ENCODE peak calls at places on chromosomes 1 and 21, in four cellular contexts. P is astrocyte of the spinal cord; D is WTC11; I is CD4-positive, alpha-beta T cell. V is an unnamed sample.

GRCh38 chr21:16588433-16588860 is 858.7 kb downstream of the USP25 start:
- DNase-seq in D (peak; percentile 45), P (peak; percentile 81), I (no peak), V (peak; percentile 48)

GRCh38 chr1:173903827-173904226 is 13.3 kb downstream of the SERPINC1 start:
- DNase-seq in D (no peak), P (no peak), I (no peak), V (no peak)

GRCh38 chr1:43354936-43355335 is 3.8 kb upstream of the CDC20 start:
- DNase-seq in D (no peak), I (no peak), P (peak; percentile 26), V (no peak)

GRCh38 chr1:13836136-13836535 is 136.1 kb downstream of the PRDM2 start:
- DNase-seq in P (no peak), D (no peak), I (no peak), V (no peak)

GRCh38 chr21:34526618-34527290 is 14.7 kb upstream of the KCNE1 start:
- DNase-seq in I (no peak), P (peak; percentile 100), D (peak; percentile 42), V (peak; percentile 18)

GRCh38 chr1:62271932-62272728 is 47.1 kb downstream of the KANK4 start:
- DNase-seq in P (no peak), D (no peak), I (peak; percentile 49), V (no peak)

GRCh38 chr1:180178511-180179161 is 24.0 kb downstream of the QSOX1 start:
- DNase-seq in I (peak; percentile 75), D (peak; percentile 83), P (peak; percentile 52), V (peak; percentile 84)

GRCh38 chr1:160375788-160376524 is 9.1 kb downstream of the NHLH1 start:
- DNase-seq in I (no peak), D (peak; percentile 37), P (no peak), V (no peak)

GRCh38 chr1:184836934-184837698 is 82.5 kb upstream of the EDEM3 start:
- DNase-seq in D (no peak), I (no peak), P (no peak), V (no peak)

GRCh38 chr1:2611034-2611501 is 21.7 kb downstream of the MMEL1 start:
- DNase-seq in I (peak; percentile 33), D (peak; percentile 73), P (peak; percentile 13), V (peak; percentile 50)

GRCh38 chr1:12031039-12031980 is 12.0 kb downstream of the MIIP start:
- DNase-seq in I (peak; percentile 42), P (no peak), D (peak; percentile 72), V (peak; percentile 23)

GRCh38 chr1:203800001-203800400 is 4.6 kb downstream of the ZBED6 start:
- DNase-seq in I (no peak), D (no peak), P (no peak), V (no peak)

GRCh38 chr1:173297798-173298391 is 90.8 kb upstream of the TNFSF4 start:
- DNase-seq in P (peak; percentile 7), D (no peak), I (no peak), V (no peak)

GRCh38 chr1:18666317-18666920 is 35.8 kb downstream of the PAX7 start:
- DNase-seq in I (no peak), P (no peak), D (no peak), V (no peak)

GRCh38 chr1:154407866-154408777 is 3.0 kb downstream of the IL6R start:
- DNase-seq in I (no peak), P (no peak), D (no peak), V (no peak)

GRCh38 chr1:150562384-150563339 is 13.5 kb downstream of the ADAMTSL4 start:
- DNase-seq in I (peak; percentile 76), P (no peak), D (peak; percentile 44), V (no peak)

GRCh38 chr1:202084791-202085681 is 37.7 kb upstream of the GPR37L1 start:
- DNase-seq in D (no peak), P (no peak), I (no peak), V (peak; percentile 15)

GRCh38 chr1:157157481-157158190 is 19.4 kb upstream of the ETV3 start:
- DNase-seq in I (no peak), P (peak; percentile 30), D (no peak), V (no peak)

GRCh38 chr1:172165403-172165802 is 255.1 kb upstream of the C1orf105 start:
- DNase-seq in D (no peak), P (no peak), I (no peak), V (no peak)

GRCh38 chr1:12146343-12147112 is 20.3 kb upstream of the TNFRSF1B start:
- DNase-seq in P (no peak), D (no peak), I (no peak), V (no peak)

GRCh38 chr1:113109908-113110554 is 37.0 kb downstream of the LRIG2 start:
- DNase-seq in D (no peak), I (no peak), P (peak; percentile 93), V (no peak)

GRCh38 chr1:227901239-227901905 is 46.4 kb downstream of the WNT9A start:
- DNase-seq in I (no peak), P (no peak), D (peak; percentile 5), V (no peak)

GRCh38 chr1:225458222-225458631 is 30.4 kb upstream of the LBR start:
- DNase-seq in D (no peak), P (peak; percentile 45), I (no peak), V (no peak)

GRCh38 chr1:86140481-86140880 is 16.1 kb downstream of the COL24A1 start:
- DNase-seq in P (no peak), I (no peak), D (no peak), V (no peak)

GRCh38 chr1:17586172-17586963 is 46.9 kb downstream of the ARHGEF10L start:
- DNase-seq in I (no peak), P (peak; percentile 74), D (peak; percentile 59), V (no peak)

GRCh38 chr1:166676981-166677380 is 162.3 kb upstream of the POGK start:
- DNase-seq in I (no peak), D (no peak), P (no peak), V (no peak)

GRCh38 chr1:119787776-119788175 is 19.1 kb upstream of the HMGCS2 start:
- DNase-seq in D (no peak), P (peak; percentile 50), I (no peak), V (no peak)

GRCh38 chr21:46002841-46003574 is 21.4 kb downstream of the COL6A1 start:
- DNase-seq in D (no peak), P (no peak), I (no peak), V (no peak)

GRCh38 chr1:71562298-71562697 is 481.5 kb upstream of the ZRANB2 start:
- DNase-seq in I (no peak), P (no peak), D (no peak), V (no peak)

GRCh38 chr1:234188454-234188792 is 184.8 kb upstream of the COA6 start:
- DNase-seq in D (peak; percentile 76), P (no peak), I (no peak), V (peak; percentile 14)

GRCh38 chr1:17540255-17541001 is 930 bp downstream of the ARHGEF10L start:
- DNase-seq in D (peak; percentile 95), I (no peak), P (peak; percentile 40), V (peak; percentile 31)

GRCh38 chr1:205507896-205508714 is 3.6 kb downstream of the CDK18 start:
- DNase-seq in I (no peak), D (no peak), P (no peak), V (no peak)

GRCh38 chr1:67524143-67525052 is 94.2 kb upstream of the SERBP1 start:
- DNase-seq in P (no peak), D (no peak), I (no peak), V (no peak)

GRCh38 chr21:34351786-34352241 is 12.0 kb upstream of the KCNE2 start:
- DNase-seq in I (no peak), D (no peak), P (peak; percentile 26), V (peak; percentile 37)

GRCh38 chr1:84096121-84096635 is 47.9 kb upstream of the PRKACB start:
- DNase-seq in P (no peak), I (no peak), D (no peak), V (no peak)

GRCh38 chr21:9730866-9731265 is 790.5 kb upstream of the TPTE start:
- DNase-seq in D (no peak), P (no peak), I (no peak), V (no peak)

GRCh38 chr1:78019031-78019430 is 14.3 kb downstream of the DNAJB4 start:
- DNase-seq in P (no peak), D (no peak), I (no peak), V (no peak)

GRCh38 chr21:35603471-35603870 is 456.9 kb downstream of the SETD4 start:
- DNase-seq in I (no peak), P (no peak), D (peak; percentile 53), V (no peak)
- TF ChIP-seq CTCF in I (no peak), P (no peak), D (no peak), V (no peak)

GRCh38 chr1:22021061-22021460 is 19.6 kb downstream of the CELA3A start:
- DNase-seq in I (no peak), P (no peak), D (no peak), V (no peak)

GRCh38 chr1:22024485-22025367 is 23.3 kb downstream of the CELA3A start:
- DNase-seq in D (peak; percentile 50), I (peak; percentile 70), P (peak; percentile 85), V (no peak)

GRCh38 chr1:22018583-22019559 is 17.4 kb downstream of the CELA3A start:
- DNase-seq in I (peak; percentile 58), D (no peak), P (peak; percentile 87), V (no peak)
- TF ChIP-seq CTCF in I (peak; percentile 35), D (no peak), P (peak; percentile 56), V (peak; percentile 40)

DNA sequence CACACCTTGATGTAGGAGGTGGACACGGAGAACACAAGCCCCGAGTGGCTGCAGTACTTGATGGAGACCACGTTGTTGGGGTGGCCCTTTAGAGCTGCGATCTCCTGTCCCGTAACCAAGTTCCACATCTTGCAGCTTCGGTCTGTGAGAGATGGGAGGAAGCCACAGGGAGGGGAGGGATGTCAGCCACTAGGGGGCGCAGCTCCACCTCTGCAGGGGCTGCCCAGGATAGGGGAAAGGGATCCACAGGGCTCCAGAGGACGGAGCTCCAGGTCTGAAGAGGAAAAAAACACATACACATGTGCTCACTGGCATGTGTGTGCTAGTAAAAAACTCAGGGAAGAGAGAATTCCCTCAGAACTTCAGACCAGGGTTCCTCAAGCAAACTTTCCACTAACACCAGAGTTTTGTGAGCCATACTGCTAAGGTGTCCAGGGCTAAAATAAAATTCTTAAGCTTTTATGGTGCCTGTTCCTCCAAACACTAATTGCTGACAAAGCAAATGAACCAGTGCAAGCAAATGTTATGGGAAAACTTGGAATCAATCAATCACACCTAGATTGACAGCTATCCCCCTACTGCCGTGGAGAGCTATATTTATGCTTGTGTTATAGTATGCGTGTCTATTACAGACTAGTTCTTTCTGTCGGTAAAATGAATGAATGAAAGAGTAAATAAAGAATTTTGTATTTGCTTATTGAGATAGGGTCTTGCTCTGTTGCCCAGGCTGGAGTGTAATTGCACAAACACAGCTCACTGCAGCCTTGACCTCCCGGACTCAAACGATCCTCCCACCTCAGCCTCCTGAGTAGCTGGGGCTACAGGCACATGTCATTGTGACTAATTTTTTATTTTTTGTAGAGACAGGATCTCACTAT is 43.7 kb downstream of the KIF21B start:
- DNase-seq in P (no peak), D (peak; percentile 90), I (peak; percentile 72), V (peak; percentile 75)
- TF ChIP-seq CTCF in P (peak; percentile 67), D (peak; percentile 87), I (peak; percentile 78), V (peak; percentile 64)

GRCh38 chr21:41187537-41188025 is 19.6 kb downstream of the BACE2 start:
- DNase-seq in I (no peak), D (no peak), P (no peak), V (no peak)
- TF ChIP-seq CTCF in I (no peak), D (no peak), P (no peak), V (no peak)

GRCh38 chr1:197178998-197179397 is 32.5 kb upstream of the ASPM start:
- DNase-seq in I (no peak), D (no peak), P (peak; percentile 63), V (no peak)
- TF ChIP-seq CTCF in I (no peak), D (no peak), P (peak; percentile 28), V (no peak)